ENCODE peak calls at places on chromosomes 12 and 14, in nine cellular contexts. One of them, this sample, is unnamed.

GRCh38 chr14:20215196-20215595 is 8.3 kb upstream of the OR11H6 start:
- DNase-seq in right lobe of liver: no peak
- DNase-seq in mammary epithelial cell: no peak
- DNase-seq in coronary artery: no peak
- DNase-seq in astrocyte of the spinal cord: no peak
- DNase-seq in choroid plexus epithelial cell: peak; percentile 1
- DNase-seq in GM12865: no peak
- DNase-seq in BJ: no peak
- DNase-seq in fibroblast of mammary gland: no peak
- DNase-seq in this sample: no peak

GRCh38 chr12:113274848-113275247 is 53.6 kb downstream of the TPCN1 start:
- DNase-seq in coronary artery: no peak
- DNase-seq in right lobe of liver: peak; percentile 4
- DNase-seq in fibroblast of mammary gland: no peak
- DNase-seq in BJ: no peak
- DNase-seq in mammary epithelial cell: no peak
- DNase-seq in GM12865: no peak
- DNase-seq in astrocyte of the spinal cord: no peak
- DNase-seq in choroid plexus epithelial cell: no peak
- DNase-seq in this sample: no peak

GRCh38 chr14:103315368-103315911 is 18.6 kb upstream of the EIF5 start:
- DNase-seq in choroid plexus epithelial cell: peak; percentile 52
- DNase-seq in astrocyte of the spinal cord: peak; percentile 22
- DNase-seq in BJ: no peak
- DNase-seq in GM12865: no peak
- DNase-seq in mammary epithelial cell: peak; percentile 28
- DNase-seq in coronary artery: no peak
- DNase-seq in fibroblast of mammary gland: peak; percentile 54
- DNase-seq in right lobe of liver: peak; percentile 83
- DNase-seq in this sample: no peak

GRCh38 chr12:26271889-26272492 is 76.6 kb downstream of the SSPN start:
- DNase-seq in astrocyte of the spinal cord: peak; percentile 93
- DNase-seq in choroid plexus epithelial cell: peak; percentile 97
- DNase-seq in right lobe of liver: peak; percentile 70
- DNase-seq in mammary epithelial cell: peak; percentile 99
- DNase-seq in GM12865: peak; percentile 84
- DNase-seq in coronary artery: no peak
- DNase-seq in fibroblast of mammary gland: peak; percentile 91
- DNase-seq in BJ: no peak
- DNase-seq in this sample: no peak

GRCh38 chr14:100237735-100238418 is 1.1 kb upstream of the YY1 start:
- DNase-seq in BJ: no peak
- DNase-seq in choroid plexus epithelial cell: peak; percentile 49
- DNase-seq in GM12865: peak; percentile 78
- DNase-seq in fibroblast of mammary gland: peak; percentile 49
- DNase-seq in coronary artery: no peak
- DNase-seq in mammary epithelial cell: peak; percentile 62
- DNase-seq in right lobe of liver: peak; percentile 61
- DNase-seq in astrocyte of the spinal cord: peak; percentile 39
- DNase-seq in this sample: no peak

GRCh38 chr12:116153983-116154382 is 123.5 kb downstream of the MED13L start:
- DNase-seq in coronary artery: no peak
- DNase-seq in right lobe of liver: no peak
- DNase-seq in mammary epithelial cell: no peak
- DNase-seq in BJ: no peak
- DNase-seq in astrocyte of the spinal cord: no peak
- DNase-seq in fibroblast of mammary gland: no peak
- DNase-seq in GM12865: no peak
- DNase-seq in choroid plexus epithelial cell: no peak
- DNase-seq in this sample: no peak

GRCh38 chr12:47725893-47726292 is 603 bp upstream of the ENDOU start:
- DNase-seq in BJ: no peak
- DNase-seq in choroid plexus epithelial cell: peak; percentile 75
- DNase-seq in right lobe of liver: no peak
- DNase-seq in coronary artery: no peak
- DNase-seq in astrocyte of the spinal cord: peak; percentile 66
- DNase-seq in mammary epithelial cell: no peak
- DNase-seq in fibroblast of mammary gland: peak; percentile 89
- DNase-seq in GM12865: peak; percentile 69
- DNase-seq in this sample: no peak

GRCh38 chr12:56867216-56867615 is 67.0 kb downstream of the SDR9C7 start:
- DNase-seq in choroid plexus epithelial cell: no peak
- DNase-seq in astrocyte of the spinal cord: no peak
- DNase-seq in mammary epithelial cell: no peak
- DNase-seq in coronary artery: no peak
- DNase-seq in fibroblast of mammary gland: peak; percentile 3
- DNase-seq in GM12865: no peak
- DNase-seq in right lobe of liver: no peak
- DNase-seq in BJ: no peak
- DNase-seq in this sample: no peak

DNA sequence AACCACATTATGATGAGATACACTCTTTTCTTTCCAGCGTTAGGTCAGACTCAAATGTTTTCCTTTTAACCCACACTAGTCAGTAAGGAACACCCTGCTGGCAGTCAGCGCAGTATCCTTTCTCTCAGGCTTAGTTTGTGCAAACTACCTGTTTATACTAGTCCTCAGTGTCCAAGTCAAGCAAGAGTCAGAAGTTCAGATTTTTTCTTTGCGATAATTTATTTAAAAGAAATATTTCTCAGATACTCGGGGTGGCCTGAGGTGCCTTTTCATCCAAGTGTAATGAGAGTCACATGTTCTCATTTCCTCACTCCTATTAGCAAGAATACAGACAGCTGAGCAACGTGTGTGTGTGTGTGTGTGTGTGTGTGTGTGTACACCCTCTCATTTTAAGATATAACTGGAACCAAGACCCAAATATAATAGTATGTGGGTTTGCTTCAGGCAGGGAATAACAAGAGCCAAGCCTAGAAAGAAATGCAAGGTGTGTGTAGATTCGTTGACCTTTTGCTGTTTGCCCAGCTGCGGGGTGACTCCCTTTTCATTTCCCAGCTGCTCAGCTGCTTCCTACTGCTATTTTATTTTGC is 182.7 kb downstream of the KICS2 start:
- DNase-seq in mammary epithelial cell: peak; percentile 52
- DNase-seq in BJ: no peak
- DNase-seq in fibroblast of mammary gland: peak; percentile 65
- DNase-seq in right lobe of liver: no peak
- DNase-seq in astrocyte of the spinal cord: peak; percentile 76
- DNase-seq in choroid plexus epithelial cell: peak; percentile 72
- DNase-seq in GM12865: no peak
- DNase-seq in coronary artery: no peak
- DNase-seq in this sample: no peak
- H3K4me3 ChIP-seq in mammary epithelial cell: no peak overlapping the region
- H3K4me3 ChIP-seq in BJ: no peak overlapping the region
- H3K4me3 ChIP-seq in fibroblast of mammary gland: no peak overlapping the region
- H3K4me3 ChIP-seq in right lobe of liver: no peak overlapping the region
- H3K4me3 ChIP-seq in astrocyte of the spinal cord: no peak overlapping the region
- H3K4me3 ChIP-seq in choroid plexus epithelial cell: peak overlapping the region; percentile 13
- H3K4me3 ChIP-seq in GM12865: no peak overlapping the region
- H3K4me3 ChIP-seq in coronary artery: no peak overlapping the region
- H3K4me3 ChIP-seq in this sample: no peak overlapping the region

DNA sequence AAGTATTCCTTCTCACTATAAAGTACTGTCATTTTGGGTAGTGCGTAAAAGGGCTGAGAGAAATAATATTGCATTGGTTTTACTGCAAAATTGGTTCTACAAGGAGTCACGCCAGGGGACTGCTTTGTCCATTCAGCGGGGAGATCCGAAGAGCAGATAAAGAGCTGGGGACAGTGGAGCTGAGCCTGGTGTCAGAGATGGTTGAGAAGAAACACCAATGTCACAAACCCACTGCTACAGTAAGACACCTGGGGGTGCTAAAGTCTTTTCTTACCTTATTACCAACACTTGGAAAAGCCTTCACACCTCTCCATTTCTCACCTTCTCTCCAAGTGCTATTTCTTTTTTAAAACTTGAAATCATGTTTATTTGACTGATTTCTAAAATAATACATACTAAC is 14.1 kb downstream of the IL31 start:
- DNase-seq in coronary artery: no peak
- DNase-seq in BJ: no peak
- DNase-seq in choroid plexus epithelial cell: no peak
- DNase-seq in astrocyte of the spinal cord: no peak
- DNase-seq in right lobe of liver: no peak
- DNase-seq in mammary epithelial cell: no peak
- DNase-seq in GM12865: no peak
- DNase-seq in fibroblast of mammary gland: no peak
- DNase-seq in this sample: no peak
- TF ChIP-seq CTCF in coronary artery: no peak
- TF ChIP-seq CTCF in BJ: no peak
- TF ChIP-seq CTCF in choroid plexus epithelial cell: no peak
- TF ChIP-seq CTCF in astrocyte of the spinal cord: no peak
- TF ChIP-seq CTCF in right lobe of liver: no peak
- TF ChIP-seq CTCF in mammary epithelial cell: peak; percentile 14
- TF ChIP-seq CTCF in GM12865: peak; percentile 9
- TF ChIP-seq CTCF in fibroblast of mammary gland: peak; percentile 11
- TF ChIP-seq CTCF in this sample: no peak

GRCh38 chr12:62604373-62604772 is 137.7 kb downstream of the MON2 start:
- DNase-seq in BJ: no peak
- DNase-seq in choroid plexus epithelial cell: no peak
- DNase-seq in coronary artery: no peak
- DNase-seq in mammary epithelial cell: no peak
- DNase-seq in fibroblast of mammary gland: no peak
- DNase-seq in GM12865: peak; percentile 30
- DNase-seq in astrocyte of the spinal cord: no peak
- DNase-seq in right lobe of liver: no peak
- DNase-seq in this sample: no peak

GRCh38 chr12:62603811-62604098 is 137.1 kb downstream of the MON2 start:
- DNase-seq in fibroblast of mammary gland: no peak
- DNase-seq in GM12865: no peak
- DNase-seq in right lobe of liver: no peak
- DNase-seq in choroid plexus epithelial cell: no peak
- DNase-seq in BJ: no peak
- DNase-seq in coronary artery: no peak
- DNase-seq in astrocyte of the spinal cord: no peak
- DNase-seq in mammary epithelial cell: no peak
- DNase-seq in this sample: no peak

GRCh38 chr12:62605972-62606371 is 139.3 kb downstream of the MON2 start:
- DNase-seq in BJ: no peak
- DNase-seq in coronary artery: no peak
- DNase-seq in astrocyte of the spinal cord: no peak
- DNase-seq in GM12865: no peak
- DNase-seq in fibroblast of mammary gland: no peak
- DNase-seq in right lobe of liver: no peak
- DNase-seq in choroid plexus epithelial cell: no peak
- DNase-seq in mammary epithelial cell: no peak
- DNase-seq in this sample: no peak

GRCh38 chr12:62603061-62603810 is 136.6 kb downstream of the MON2 start:
- DNase-seq in coronary artery: peak; percentile 91
- DNase-seq in choroid plexus epithelial cell: peak; percentile 94
- DNase-seq in BJ: peak; percentile 47
- DNase-seq in fibroblast of mammary gland: peak; percentile 85
- DNase-seq in right lobe of liver: peak; percentile 93
- DNase-seq in mammary epithelial cell: peak; percentile 87
- DNase-seq in astrocyte of the spinal cord: peak; percentile 91
- DNase-seq in GM12865: peak; percentile 95
- DNase-seq in this sample: peak; percentile 57

GRCh38 chr12:62604856-62605255 is 138.2 kb downstream of the MON2 start:
- DNase-seq in coronary artery: no peak
- DNase-seq in BJ: no peak
- DNase-seq in right lobe of liver: no peak
- DNase-seq in mammary epithelial cell: peak; percentile 9
- DNase-seq in fibroblast of mammary gland: peak; percentile 40
- DNase-seq in GM12865: peak; percentile 18
- DNase-seq in astrocyte of the spinal cord: peak; percentile 37
- DNase-seq in choroid plexus epithelial cell: peak; percentile 49
- DNase-seq in this sample: no peak
- H3K4me3 ChIP-seq in coronary artery: peak overlapping the region; percentile 88
- H3K4me3 ChIP-seq in BJ: peak overlapping the region; percentile 69
- H3K4me3 ChIP-seq in right lobe of liver: no peak overlapping the region
- H3K4me3 ChIP-seq in mammary epithelial cell: peak overlapping the region; percentile 69
- H3K4me3 ChIP-seq in fibroblast of mammary gland: peak overlapping the region; percentile 76
- H3K4me3 ChIP-seq in GM12865: peak overlapping the region; percentile 97
- H3K4me3 ChIP-seq in astrocyte of the spinal cord: peak overlapping the region; percentile 87
- H3K4me3 ChIP-seq in choroid plexus epithelial cell: peak overlapping the region; percentile 76
- H3K4me3 ChIP-seq in this sample: peak overlapping the region; percentile 97

GRCh38 chr12:122265931-122266771 is at the start of gene VPS33A:
- DNase-seq in coronary artery: peak; percentile 98
- DNase-seq in right lobe of liver: peak; percentile 96
- DNase-seq in GM12865: peak; percentile 99
- DNase-seq in choroid plexus epithelial cell: peak; percentile 99
- DNase-seq in BJ: peak; percentile 84
- DNase-seq in astrocyte of the spinal cord: peak; percentile 98
- DNase-seq in fibroblast of mammary gland: peak; percentile 98
- DNase-seq in mammary epithelial cell: peak; percentile 95
- DNase-seq in this sample: peak; percentile 98
- TF ChIP-seq CTCF in coronary artery: no peak
- TF ChIP-seq CTCF in right lobe of liver: no peak
- TF ChIP-seq CTCF in GM12865: no peak
- TF ChIP-seq CTCF in choroid plexus epithelial cell: no peak
- TF ChIP-seq CTCF in BJ: no peak
- TF ChIP-seq CTCF in astrocyte of the spinal cord: no peak
- TF ChIP-seq CTCF in fibroblast of mammary gland: no peak
- TF ChIP-seq CTCF in mammary epithelial cell: no peak
- TF ChIP-seq CTCF in this sample: no peak

This sample was measured in AG09309.